ENCODE peak calls at places on chromosome 15, in nine cellular contexts. I is HT1080, J is SW 1271, Z is right atrium auricular region, O is lower leg skin, D is AG09319, V is fibroblast of villous mesenchyme, U is neural crest cell, H is colonic mucosa. F is an unnamed sample.

GRCh38 chr15:45486317-45486716 is 36.2 kb downstream of the SLC30A4 start:
- DNase-seq in H (no peak), Z (no peak), D (no peak), I (no peak), O (no peak), U (no peak), V (no peak), J (no peak), F (no peak)

GRCh38 chr15:31357148-31357547 is 30.5 kb downstream of the KLF13 start:
- DNase-seq in U (no peak), H (no peak), O (no peak), J (no peak), D (no peak), V (no peak), Z (no peak), I (no peak), F (no peak)

GRCh38 chr15:89912145-89912673 is 543 bp downstream of the ARPIN start:
- DNase-seq in V (peak; percentile 53), U (peak; percentile 38), H (peak; percentile 79), O (peak; percentile 92), D (no peak), J (peak; percentile 17), I (no peak), Z (peak; percentile 66), F (peak; percentile 70)

GRCh38 chr15:44394062-44394461 is 33.4 kb upstream of the CTDSPL2 start:
- DNase-seq in I (no peak), Z (no peak), H (no peak), V (peak; percentile 51), O (no peak), J (no peak), D (no peak), U (no peak), F (no peak)

GRCh38 chr15:77044228-77045042 is 26.5 kb downstream of the TSPAN3 start:
- DNase-seq in H (no peak), D (no peak), V (no peak), Z (peak; percentile 57), U (no peak), J (no peak), I (no peak), O (no peak), F (no peak)

GRCh38 chr15:95470997-95471692 is 859.4 kb upstream of the NR2F2 start:
- DNase-seq in D (no peak), O (no peak), J (no peak), U (no peak), V (no peak), I (no peak), H (no peak), Z (no peak), F (peak; percentile 77)

GRCh38 chr15:72236381-72237285 is 5.6 kb upstream of the PKM start:
- DNase-seq in U (no peak), O (peak; percentile 61), Z (no peak), J (peak; percentile 63), D (no peak), V (peak; percentile 10), I (no peak), H (no peak), F (no peak)

GRCh38 chr15:74062671-74063070 is 19.7 kb downstream of the GOLGA6A start:
- DNase-seq in V (no peak), O (peak; percentile 80), U (no peak), Z (no peak), I (no peak), D (no peak), J (no peak), H (no peak), F (no peak)

GRCh38 chr15:87672309-87672897 is 584.1 kb downstream of the NTRK3 start:
- DNase-seq in J (peak; percentile 42), H (no peak), O (no peak), Z (no peak), I (peak; percentile 28), D (peak; percentile 7), U (peak; percentile 38), V (peak; percentile 40), F (peak; percentile 61)

GRCh38 chr15:95162967-95163531 is 931.7 kb downstream of the MCTP2 start:
- DNase-seq in Z (no peak), H (no peak), J (no peak), D (peak; percentile 38), I (peak; percentile 83), U (no peak), V (peak; percentile 83), O (no peak), F (peak; percentile 62)

F was measured in sciatic nerve.